ENCODE peak calls at places on chromosomes 7 and 10, in seven cellular contexts. S is mesendoderm, O is IMR-90, Z is H1, E is H9, R is mesenchymal stem cell, M is trophoblast cell. U is an unnamed sample.

GRCh38 chr7:117014673-117015133 is 61.4 kb downstream of the ST7 start:
- DNase-seq in S (peak; percentile 32), R (peak; percentile 78), E (no peak), Z (no peak), O (peak; percentile 68), M (no peak), U (no peak)

GRCh38 chr10:25177754-25178135 is 2.9 kb downstream of the GPR158 start:
- DNase-seq in E (no peak), Z (no peak), R (no peak), S (no peak), O (no peak), M (no peak), U (no peak)

GRCh38 chr7:6588566-6588965 is 1.3 kb upstream of the INTS15 start:
- DNase-seq in Z (no peak), S (no peak), O (no peak), R (no peak), E (no peak), M (no peak), U (no peak)

GRCh38 chr10:104580321-104580720 is 60.8 kb upstream of the SORCS3 start:
- DNase-seq in E (no peak), O (peak; percentile 38), M (no peak), Z (no peak), R (no peak), S (no peak), U (no peak)

GRCh38 chr10:34955391-34955790 is 134.8 kb downstream of the CUL2 start:
- DNase-seq in S (no peak), E (no peak), M (no peak), R (no peak), Z (no peak), O (no peak), U (no peak)

GRCh38 chr7:94654764-94655561 is 970 bp downstream of the SGCE start:
- DNase-seq in S (peak; percentile 47), Z (peak; percentile 51), M (no peak), R (peak; percentile 70), E (peak; percentile 34), O (peak; percentile 48), U (peak; percentile 31)

GRCh38 chr10:89591796-89592271 is 53.2 kb downstream of the PANK1 start:
- DNase-seq in Z (no peak), E (no peak), O (peak; percentile 32), S (no peak), M (peak; percentile 5), R (peak; percentile 43), U (no peak)

GRCh38 chr7:13749666-13750065 is 239.8 kb downstream of the ETV1 start:
- DNase-seq in R (no peak), M (no peak), O (no peak), E (no peak), S (no peak), Z (no peak), U (no peak)

GRCh38 chr7:5494683-5495561 is 71.3 kb upstream of the TNRC18 start:
- DNase-seq in M (peak; percentile 69), E (peak; percentile 89), O (peak; percentile 69), R (peak; percentile 76), S (peak; percentile 87), Z (peak; percentile 88), U (peak; percentile 69)

GRCh38 chr10:74189999-74190421 is 39.0 kb downstream of the ADK start:
- DNase-seq in E (no peak), O (peak; percentile 93), Z (no peak), M (peak; percentile 74), S (peak; percentile 65), R (peak; percentile 90), U (no peak)

GRCh38 chr7:157126921-157127320 is 11.8 kb upstream of the UBE3C start:
- DNase-seq in S (no peak), E (no peak), Z (no peak), R (no peak), O (no peak), M (no peak), U (no peak)

GRCh38 chr10:102268333-102268999 is 23.1 kb downstream of the GBF1 start:
- DNase-seq in S (peak; percentile 64), M (no peak), R (peak; percentile 44), E (no peak), O (peak; percentile 59), Z (no peak), U (no peak)

GRCh38 chr10:23754179-23754578 is 315.3 kb downstream of the OTUD1 start:
- DNase-seq in E (no peak), R (no peak), M (no peak), O (no peak), S (peak; percentile 5), Z (no peak), U (no peak)

GRCh38 chr7:73703985-73704639 is 15.4 kb downstream of the STX1A start:
- DNase-seq in E (peak; percentile 96), O (peak; percentile 12), M (peak; percentile 80), Z (peak; percentile 81), R (peak; percentile 50), S (peak; percentile 83), U (peak; percentile 88)

GRCh38 chr10:104337527-104337984 is 709 bp downstream of the ITPRIP start:
- DNase-seq in O (peak; percentile 37), S (peak; percentile 80), R (no peak), E (peak; percentile 58), M (peak; percentile 84), Z (no peak), U (no peak)

GRCh38 chr7:1853619-1854520 is 183.8 kb downstream of the ELFN1 start:
- DNase-seq in M (no peak), S (no peak), E (peak; percentile 28), Z (peak; percentile 42), O (no peak), R (no peak), U (no peak)

GRCh38 chr7:1531263-1531978 is 919 bp downstream of the MAFK start:
- DNase-seq in Z (no peak), R (peak; percentile 72), O (peak; percentile 41), S (no peak), E (peak; percentile 32), M (no peak), U (no peak)

GRCh38 chr7:150384406-150385239 is 5.5 kb downstream of the ZNF775 start:
- DNase-seq in R (no peak), S (no peak), O (no peak), E (no peak), M (no peak), Z (no peak), U (no peak)

GRCh38 chr10:16470747-16471146 is 33.9 kb downstream of the PTER start:
- DNase-seq in S (no peak), E (no peak), M (no peak), R (no peak), Z (no peak), O (no peak), U (no peak)

GRCh38 chr7:29610031-29610490 is 46.4 kb downstream of the PRR15 start:
- DNase-seq in O (no peak), Z (no peak), E (no peak), S (no peak), M (no peak), R (no peak), U (no peak)

GRCh38 chr7:2979276-2979675 is 64.4 kb downstream of the CARD11 start:
- DNase-seq in M (no peak), E (no peak), S (no peak), Z (no peak), R (no peak), O (no peak), U (no peak)

GRCh38 chr7:158827411-158828342 is 1.6 kb downstream of the ESYT2 start:
- DNase-seq in R (peak; percentile 64), Z (no peak), E (no peak), M (peak; percentile 21), O (peak; percentile 40), S (no peak), U (no peak)

GRCh38 chr7:100563809-100564400 is 9.8 kb downstream of the SAP25 start:
- DNase-seq in O (peak; percentile 63), E (peak; percentile 87), Z (peak; percentile 98), R (peak; percentile 76), M (no peak), S (peak; percentile 81), U (peak; percentile 74)

GRCh38 chr7:139431459-139431858 is 52.0 kb downstream of the KLRG2 start:
- DNase-seq in E (no peak), M (no peak), Z (peak; percentile 34), R (no peak), S (no peak), O (peak; percentile 25), U (no peak)
- H2BK5ac ChIP-seq in E (no peak overlapping the region), M (peak overlapping the region; percentile 85), Z (no peak overlapping the region), R (no peak overlapping the region), S (no peak overlapping the region), O (no peak overlapping the region), U (no peak overlapping the region)

GRCh38 chr10:110269641-110270318 is 34.9 kb downstream of the SMNDC1 start:
- DNase-seq in S (no peak), O (peak; percentile 25), M (no peak), E (no peak), R (no peak), Z (no peak), U (no peak)
- H2BK5ac ChIP-seq in S (no peak overlapping the region), O (no peak overlapping the region), M (no peak overlapping the region), E (no peak overlapping the region), R (no peak overlapping the region), Z (no peak overlapping the region), U (no peak overlapping the region)

DNA sequence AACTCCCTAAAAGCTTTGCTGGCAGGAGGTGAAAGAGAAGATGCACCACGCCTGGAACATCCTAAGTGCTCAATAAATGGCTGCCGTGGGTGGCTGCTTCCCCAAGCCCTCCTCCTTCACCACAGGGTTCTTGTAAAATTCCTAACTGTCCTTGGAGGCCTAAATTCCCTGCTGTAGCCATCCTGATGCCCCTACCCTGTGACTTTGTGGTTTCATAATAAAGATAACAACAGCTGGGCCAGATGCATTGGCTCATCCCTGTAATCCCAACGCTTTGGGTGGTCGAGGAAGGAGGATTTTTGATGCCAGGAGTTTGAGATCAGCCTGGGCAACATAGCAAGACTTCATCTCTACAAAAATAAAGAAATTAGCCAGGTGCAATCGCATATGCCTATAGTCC is 341.8 kb downstream of the ANKRD30A start:
- DNase-seq in O (no peak), R (no peak), Z (no peak), M (no peak), E (no peak), S (no peak), U (no peak)
- H2BK5ac ChIP-seq in O (no peak overlapping the region), R (no peak overlapping the region), Z (no peak overlapping the region), M (no peak overlapping the region), E (no peak overlapping the region), S (no peak overlapping the region), U (no peak overlapping the region)

GRCh38 chr10:116744163-116744788 is 1.9 kb upstream of the HSPA12A start:
- DNase-seq in R (no peak), O (no peak), M (no peak), Z (no peak), E (no peak), S (no peak), U (no peak)

GRCh38 chr10:116748041-116748440 is 5.7 kb upstream of the HSPA12A start:
- DNase-seq in S (no peak), M (peak; percentile 4), R (peak; percentile 65), Z (no peak), O (peak; percentile 77), E (no peak), U (no peak)

GRCh38 chr10:116748471-116748870 is 6.1 kb upstream of the HSPA12A start:
- DNase-seq in R (no peak), Z (no peak), M (no peak), S (no peak), E (no peak), O (no peak), U (no peak)

GRCh38 chr10:116744849-116745248 is 2.5 kb upstream of the HSPA12A start:
- DNase-seq in O (no peak), E (no peak), M (no peak), R (no peak), Z (no peak), S (no peak), U (no peak)

DNA sequence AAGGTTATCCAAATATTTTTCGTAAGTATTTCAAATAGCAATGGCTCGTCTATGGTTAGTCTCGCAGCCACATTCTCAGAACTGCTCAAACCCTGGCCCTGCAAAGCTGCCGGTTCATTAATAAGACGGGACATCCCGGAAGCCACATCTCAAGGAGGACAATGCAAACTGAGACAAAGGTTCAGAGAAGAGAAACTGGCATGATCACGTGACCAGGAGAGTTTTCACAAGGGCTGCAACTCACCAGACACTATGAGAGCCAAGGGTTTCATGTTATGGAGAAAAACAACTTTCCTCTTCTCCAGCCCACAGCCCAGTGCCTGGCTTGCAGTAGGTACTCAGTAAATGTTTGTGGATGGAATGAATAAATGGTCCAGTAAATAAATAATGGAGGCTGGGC is 5.0 kb upstream of the HSPA12A start:
- DNase-seq in O (no peak), Z (no peak), E (no peak), S (no peak), R (no peak), M (no peak), U (no peak)
- H2BK5ac ChIP-seq in O (peak overlapping the region; percentile 40), Z (no peak overlapping the region), E (no peak overlapping the region), S (no peak overlapping the region), R (no peak overlapping the region), M (no peak overlapping the region), U (no peak overlapping the region)